ENCODE peak calls at places on chromosome 7, in eight cellular contexts. P is neuronal stem cell, A is heart right ventricle, C is IMR-90, M is cardiac muscle cell, J is gastrocnemius medialis, K is right lobe of liver, Z is spleen. O is an unnamed sample. For H3K4me1, the result is how much of the 10 kb centered on the place peaks cover.

GRCh38 chr7:4799508-4800268 is 24.3 kb downstream of the AP5Z1 start:
- DNase-seq in P (no peak), A (peak), C (no peak), M (no peak), J (no peak), K (no peak), Z (no peak), O (peak)

GRCh38 chr7:96118449-96119001 is 203.4 kb downstream of the SLC25A13 start:
- DNase-seq in P (no peak), A (no peak), C (no peak), M (peak), J (no peak), K (no peak), Z (no peak), O (no peak)

GRCh38 chr7:154744226-154744860 is 258.6 kb downstream of the PAXIP1 start:
- DNase-seq in P (peak), A (no peak), C (no peak), M (peak), J (no peak), K (peak), Z (no peak), O (no peak)

GRCh38 chr7:2701832-2702593 is 14.0 kb downstream of the AMZ1 start:
- DNase-seq in P (no peak), A (no peak), C (peak), M (no peak), J (peak), K (peak), Z (no peak), O (no peak)

GRCh38 chr7:114959931-114960330 is 38.0 kb downstream of the MDFIC start:
- DNase-seq in P (no peak), A (no peak), C (peak), M (no peak), J (no peak), K (no peak), Z (no peak), O (no peak)

GRCh38 chr7:105885386-105886111 is 9.2 kb upstream of the ATXN7L1 start:
- DNase-seq in P (no peak), A (no peak), C (no peak), M (peak), J (no peak), K (no peak), Z (peak), O (no peak)

GRCh38 chr7:27148776-27149641 is 1.4 kb upstream of the HOXA6 start:
- DNase-seq in P (no peak), A (no peak), C (no peak), M (no peak), J (no peak), K (no peak), Z (peak), O (no peak)

GRCh38 chr7:40175725-40176510 is 41.1 kb downstream of the SUGCT start:
- DNase-seq in P (no peak), A (no peak), C (peak), M (no peak), J (no peak), K (peak), Z (no peak), O (no peak)

GRCh38 chr7:139702811-139703467 is 74.9 kb downstream of the HIPK2 start:
- DNase-seq in P (no peak), A (no peak), C (no peak), M (no peak), J (no peak), K (no peak), Z (no peak), O (no peak)

GRCh38 chr7:72078301-72078700 is 333.8 kb downstream of the CALN1 start:
- DNase-seq in P (no peak), A (no peak), C (no peak), M (no peak), J (no peak), K (no peak), Z (no peak), O (no peak)

GRCh38 chr7:94509879-94510581 is 421 bp downstream of the CASD1 start:
- DNase-seq in P (peak), A (peak), C (peak), M (peak), J (peak), K (peak), Z (peak), O (peak)

GRCh38 chr7:139358541-139359365 is 941 bp upstream of the LUC7L2 start:
- DNase-seq in P (no peak), A (no peak), C (peak), M (no peak), J (no peak), K (peak), Z (peak), O (no peak)

GRCh38 chr7:154304740-154305679 is 252.8 kb downstream of the DPP6 start:
- DNase-seq in P (peak), A (no peak), C (no peak), M (peak), J (no peak), K (no peak), Z (no peak), O (no peak)

GRCh38 chr7:391961-392524 is 102.1 kb downstream of the FOXL3 start:
- DNase-seq in P (no peak), A (no peak), C (no peak), M (no peak), J (no peak), K (peak), Z (peak), O (no peak)

GRCh38 chr7:5455581-5456222 is 32.1 kb upstream of the TNRC18 start:
- DNase-seq in P (no peak), A (no peak), C (no peak), M (no peak), J (no peak), K (no peak), Z (no peak), O (no peak)

GRCh38 chr7:50868426-50869100 is 85.9 kb upstream of the GRB10 start:
- DNase-seq in P (no peak), A (no peak), C (peak), M (peak), J (no peak), K (no peak), Z (no peak), O (no peak)

GRCh38 chr7:152884321-152884720 is 124.8 kb downstream of the ACTR3B start:
- DNase-seq in P (no peak), A (no peak), C (no peak), M (no peak), J (no peak), K (no peak), Z (peak), O (no peak)

GRCh38 chr7:30688718-30689221 is 6.5 kb upstream of the CRHR2 start:
- DNase-seq in P (peak), A (peak), C (no peak), M (no peak), J (no peak), K (no peak), Z (no peak), O (no peak)

GRCh38 chr7:144821069-144821468 is 14.8 kb downstream of the TPK1 start:
- DNase-seq in P (no peak), A (no peak), C (no peak), M (no peak), J (no peak), K (no peak), Z (no peak), O (no peak)

GRCh38 chr7:86765931-86766330 is 122.2 kb downstream of the GRM3 start:
- DNase-seq in P (no peak), A (no peak), C (no peak), M (no peak), J (no peak), K (no peak), Z (no peak), O (no peak)

GRCh38 chr7:87934699-87935372 is 785 bp downstream of the ADAM22 start:
- DNase-seq in P (peak), A (no peak), C (no peak), M (peak), J (no peak), K (no peak), Z (peak), O (no peak)

GRCh38 chr7:106819546-106819945 is 45.5 kb upstream of the PIK3CG start:
- DNase-seq in P (no peak), A (no peak), C (peak), M (no peak), J (no peak), K (no peak), Z (no peak), O (no peak)

GRCh38 chr7:82816272-82816671 is 346.4 kb downstream of the PCLO start:
- DNase-seq in P (no peak), A (no peak), C (no peak), M (no peak), J (no peak), K (no peak), Z (no peak), O (no peak)

GRCh38 chr7:66535414-66536329 is 93.0 kb upstream of the KCTD7 start:
- DNase-seq in P (no peak), A (no peak), C (no peak), M (no peak), J (no peak), K (peak), Z (no peak), O (no peak)

GRCh38 chr7:41874206-41874770 is 171.4 kb upstream of the INHBA start:
- DNase-seq in P (no peak), A (no peak), C (no peak), M (no peak), J (no peak), K (no peak), Z (no peak), O (no peak)

GRCh38 chr7:108290344-108291134 is 160.4 kb upstream of the LAMB4 start:
- DNase-seq in P (no peak), A (no peak), C (no peak), M (no peak), J (no peak), K (no peak), Z (no peak), O (no peak)

GRCh38 chr7:138726288-138726687 is 25.1 kb upstream of the SVOPL start:
- DNase-seq in P (no peak), A (no peak), C (no peak), M (no peak), J (no peak), K (no peak), Z (no peak), O (no peak)

GRCh38 chr7:46485481-46486065 is 564.5 kb upstream of the IGFBP3 start:
- DNase-seq in P (no peak), A (no peak), C (peak), M (no peak), J (no peak), K (no peak), Z (no peak), O (no peak)

GRCh38 chr7:113092762-113093161 is 6.1 kb upstream of the GPR85 start:
- DNase-seq in P (no peak), A (no peak), C (no peak), M (no peak), J (no peak), K (no peak), Z (no peak), O (no peak)

GRCh38 chr7:13414661-13415105 is 574.8 kb downstream of the ETV1 start:
- DNase-seq in P (no peak), A (peak), C (no peak), M (peak), J (no peak), K (no peak), Z (no peak), O (no peak)

GRCh38 chr7:70738080-70738479 is 393.9 kb upstream of the GALNT17 start:
- DNase-seq in P (no peak), A (no peak), C (peak), M (no peak), J (no peak), K (no peak), Z (no peak), O (no peak)

GRCh38 chr7:100087055-100087750 is 1.6 kb upstream of the COPS6 start:
- DNase-seq in P (no peak), A (no peak), C (peak), M (no peak), J (no peak), K (no peak), Z (no peak), O (peak)

GRCh38 chr7:1458676-1459511 is at the start of gene MICALL2:
- DNase-seq in P (no peak), A (peak), C (peak), M (peak), J (peak), K (peak), Z (peak), O (peak)

GRCh38 chr7:1459930-1460756 is 873 bp upstream of the MICALL2 start:
- DNase-seq in P (no peak), A (peak), C (no peak), M (no peak), J (no peak), K (peak), Z (peak), O (no peak)

GRCh38 chr7:1457949-1458675 is 1.2 kb downstream of the MICALL2 start:
- DNase-seq in P (no peak), A (no peak), C (no peak), M (no peak), J (no peak), K (no peak), Z (no peak), O (no peak)

GRCh38 chr7:1460757-1461639 is 1.7 kb upstream of the MICALL2 start:
- DNase-seq in P (no peak), A (peak), C (peak), M (peak), J (peak), K (peak), Z (peak), O (peak)

DNA sequence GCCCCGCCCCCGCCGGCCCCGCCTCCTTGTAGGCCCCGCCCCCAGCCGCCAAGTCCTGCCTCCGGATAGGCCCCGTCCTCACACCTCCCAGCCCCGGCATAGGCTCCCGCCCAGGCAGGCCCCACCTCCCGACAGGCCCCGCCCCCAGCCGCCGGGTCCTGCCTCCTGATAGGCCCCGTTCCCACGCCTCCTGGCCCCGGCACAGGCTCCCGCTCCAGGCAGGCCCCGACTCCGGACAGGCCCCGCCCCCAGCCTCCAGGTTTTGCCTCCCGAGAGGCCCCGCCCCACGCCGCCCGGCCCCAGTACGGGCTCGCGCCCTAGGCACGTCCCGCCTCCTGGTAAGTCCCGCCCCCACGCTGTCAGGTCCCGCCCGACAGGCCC is 232 bp upstream of the MICALL2 start:
- DNase-seq in P (peak), A (peak), C (peak), M (peak), J (peak), K (peak), Z (peak), O (peak)
- H3K4me1 ChIP-seq in P (under half), A (under half), C (under half), M (under half), J (under half), K (under half), Z (under half), O (under half)

DNA sequence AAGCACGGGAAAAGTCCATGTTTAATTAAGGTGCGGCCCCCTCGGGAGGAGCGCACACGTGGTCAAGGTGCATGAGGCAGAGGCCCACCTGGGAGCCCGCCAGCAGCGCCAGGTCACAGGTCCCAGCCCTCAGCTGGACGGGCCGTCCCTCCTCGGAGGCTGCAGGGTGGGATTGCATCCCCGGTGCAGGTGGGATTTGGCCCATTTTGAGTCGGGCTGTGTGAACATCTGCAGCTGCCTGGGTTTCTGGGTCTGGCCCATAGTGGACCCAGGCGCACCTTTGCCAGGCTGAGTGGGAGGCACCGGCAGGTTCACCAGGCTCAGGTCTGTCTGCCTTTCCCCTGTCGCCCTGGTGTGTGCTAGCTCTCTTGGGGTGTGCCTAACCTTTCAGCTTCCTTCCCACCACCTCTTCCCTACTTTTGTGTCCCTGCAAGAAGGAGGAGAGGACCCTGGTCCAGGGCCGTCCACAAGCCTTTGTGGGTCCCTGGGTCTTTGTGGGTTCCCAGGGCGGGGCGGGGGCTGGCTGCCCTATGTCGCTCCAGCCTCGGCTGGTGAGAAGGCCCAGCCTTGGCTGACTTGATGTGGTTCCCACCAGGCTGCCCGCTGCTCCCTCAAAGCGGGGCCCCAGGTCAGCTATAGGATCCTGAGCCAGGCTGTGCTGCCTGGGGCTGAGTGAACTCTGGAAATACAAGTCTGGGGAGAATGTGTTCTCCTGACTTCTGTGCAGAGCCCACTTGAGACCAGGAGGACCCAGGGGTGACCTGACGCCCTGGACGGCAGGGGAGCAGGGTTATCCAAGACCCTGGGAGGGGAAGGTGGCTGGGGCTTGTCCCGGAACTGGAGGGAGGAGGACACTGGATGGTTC is 186.7 kb upstream of the SHH start:
- DNase-seq in P (no peak), A (no peak), C (no peak), M (no peak), J (no peak), K (no peak), Z (peak), O (no peak)
- H3K4me1 ChIP-seq in P (under half), A (under half), C (under half), M (under half), J (under half), K (under half), Z (under half), O (under half)

GRCh38 chr7:44750921-44751571 is 2.4 kb downstream of the ZMIZ2 start:
- DNase-seq in P (no peak), A (no peak), C (peak), M (peak), J (no peak), K (no peak), Z (peak), O (no peak)
- H3K4me1 ChIP-seq in P (under half), A (under half), C (under half), M (under half), J (under half), K (under half), Z (under half), O (under half)

GRCh38 chr7:121882731-121883130 is 9.8 kb downstream of the PTPRZ1 start:
- DNase-seq in P (no peak), A (no peak), C (no peak), M (no peak), J (no peak), K (no peak), Z (no peak), O (no peak)
- H3K4me1 ChIP-seq in P (under half), A (under half), C (under half), M (under half), J (under half), K (under half), Z (under half), O (under half)

GRCh38 chr7:101170617-101171441 is 5.5 kb upstream of the VGF start:
- DNase-seq in P (no peak), A (no peak), C (no peak), M (no peak), J (no peak), K (no peak), Z (no peak), O (no peak)
- H3K4me1 ChIP-seq in P (half or more), A (under half), C (under half), M (under half), J (under half), K (under half), Z (under half), O (under half)

DNA sequence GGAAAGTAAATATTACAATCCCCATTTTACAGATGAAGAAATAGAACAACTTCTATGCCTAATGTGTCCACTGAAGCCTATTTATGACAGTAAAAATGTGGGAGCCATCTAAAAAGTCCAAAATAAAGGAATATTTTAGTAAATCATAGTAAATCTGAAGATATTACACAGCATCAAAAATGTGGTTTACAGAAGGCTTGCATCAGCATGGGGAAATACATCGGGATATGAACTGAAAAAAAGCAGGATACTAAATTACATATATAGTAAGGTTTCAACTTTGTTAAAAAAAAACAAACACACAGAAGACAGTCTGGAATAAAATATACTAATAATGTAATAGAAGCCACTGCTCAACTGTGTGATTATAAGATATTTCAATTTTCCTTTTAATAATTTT is 20.8 kb downstream of the CPA1 start:
- DNase-seq in P (no peak), A (no peak), C (no peak), M (no peak), J (no peak), K (no peak), Z (no peak), O (no peak)
- H3K4me1 ChIP-seq in P (under half), A (under half), C (under half), M (under half), J (under half), K (under half), Z (under half), O (under half)

GRCh38 chr7:151016505-151016904 is 7.8 kb downstream of the ATG9B start:
- DNase-seq in P (no peak), A (no peak), C (no peak), M (no peak), J (no peak), K (no peak), Z (no peak), O (no peak)
- H3K4me1 ChIP-seq in P (under half), A (under half), C (under half), M (under half), J (under half), K (under half), Z (under half), O (under half)

DNA sequence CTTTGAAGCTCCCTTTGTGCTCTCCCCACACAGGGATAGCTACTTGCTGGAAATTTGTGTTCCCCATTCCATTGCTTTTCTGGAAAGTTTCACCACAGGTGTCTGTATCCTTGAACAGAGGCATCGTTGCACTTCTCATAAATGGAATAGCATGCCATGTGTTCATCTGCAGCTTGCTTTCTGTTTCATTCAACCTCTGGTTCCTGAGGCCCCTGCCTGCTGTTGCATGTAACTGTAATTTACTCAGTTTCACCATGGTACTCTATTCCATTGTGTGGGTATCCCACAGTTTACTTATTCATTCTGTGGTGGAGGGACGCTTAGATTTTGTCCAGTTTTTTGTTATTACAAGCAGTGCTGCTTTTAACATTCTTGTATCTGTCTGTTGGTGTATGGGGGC is 32.0 kb downstream of the EEPD1 start:
- DNase-seq in P (no peak), A (no peak), C (no peak), M (no peak), J (no peak), K (no peak), Z (no peak), O (no peak)
- H3K4me1 ChIP-seq in P (under half), A (under half), C (under half), M (under half), J (half or more), K (under half), Z (under half), O (under half)